ENCODE peak calls at places on chromosome 21, in nine cellular contexts. One of them, this sample, is unnamed.

GRCh38 chr21:40191616-40192015 is 324.4 kb downstream of the PCP4 start:
- DNase-seq in psoas muscle: no peak
- DNase-seq in choroid plexus epithelial cell: no peak
- DNase-seq in prostate gland: no peak
- DNase-seq in kidney: no peak
- DNase-seq in right lobe of liver: no peak
- DNase-seq in A549: no peak
- DNase-seq in mammary epithelial cell: no peak
- DNase-seq in lung: no peak
- DNase-seq in this sample: no peak

GRCh38 chr21:28378026-28378425 is 614.7 kb downstream of the LTN1 start:
- DNase-seq in lung: no peak
- DNase-seq in psoas muscle: no peak
- DNase-seq in choroid plexus epithelial cell: no peak
- DNase-seq in mammary epithelial cell: no peak
- DNase-seq in prostate gland: no peak
- DNase-seq in A549: no peak
- DNase-seq in kidney: no peak
- DNase-seq in right lobe of liver: no peak
- DNase-seq in this sample: no peak

GRCh38 chr21:46078322-46078981 is 19.5 kb upstream of the COL6A2 start:
- DNase-seq in prostate gland: no peak
- DNase-seq in lung: peak; percentile 19
- DNase-seq in right lobe of liver: peak; percentile 41
- DNase-seq in kidney: peak; percentile 65
- DNase-seq in choroid plexus epithelial cell: no peak
- DNase-seq in mammary epithelial cell: no peak
- DNase-seq in A549: no peak
- DNase-seq in psoas muscle: no peak
- DNase-seq in this sample: no peak

GRCh38 chr21:14762734-14763694 is 216.9 kb upstream of the SAMSN1 start:
- DNase-seq in mammary epithelial cell: no peak
- DNase-seq in choroid plexus epithelial cell: peak; percentile 23
- DNase-seq in psoas muscle: no peak
- DNase-seq in kidney: no peak
- DNase-seq in lung: no peak
- DNase-seq in right lobe of liver: no peak
- DNase-seq in prostate gland: no peak
- DNase-seq in A549: no peak
- DNase-seq in this sample: no peak

GRCh38 chr21:39641827-39642450 is 29.2 kb downstream of the B3GALT5 start:
- DNase-seq in lung: no peak
- DNase-seq in A549: no peak
- DNase-seq in kidney: no peak
- DNase-seq in mammary epithelial cell: no peak
- DNase-seq in psoas muscle: no peak
- DNase-seq in choroid plexus epithelial cell: no peak
- DNase-seq in right lobe of liver: no peak
- DNase-seq in prostate gland: no peak
- DNase-seq in this sample: no peak

GRCh38 chr21:19853061-19853460 is 1145.1 kb upstream of the NCAM2 start:
- DNase-seq in kidney: peak; percentile 62
- DNase-seq in choroid plexus epithelial cell: no peak
- DNase-seq in right lobe of liver: peak; percentile 37
- DNase-seq in mammary epithelial cell: no peak
- DNase-seq in psoas muscle: no peak
- DNase-seq in A549: no peak
- DNase-seq in lung: no peak
- DNase-seq in prostate gland: no peak
- DNase-seq in this sample: no peak

GRCh38 chr21:37915941-37916794 is at the start of gene KCNJ6:
- DNase-seq in mammary epithelial cell: peak; percentile 37
- DNase-seq in right lobe of liver: no peak
- DNase-seq in lung: no peak
- DNase-seq in A549: peak; percentile 46
- DNase-seq in choroid plexus epithelial cell: peak; percentile 60
- DNase-seq in kidney: no peak
- DNase-seq in prostate gland: peak; percentile 14
- DNase-seq in psoas muscle: peak; percentile 17
- DNase-seq in this sample: no peak

GRCh38 chr21:41601573-41602371 is 93.8 kb upstream of the TMPRSS2 start:
- DNase-seq in kidney: peak; percentile 84
- DNase-seq in mammary epithelial cell: peak; percentile 38
- DNase-seq in lung: no peak
- DNase-seq in choroid plexus epithelial cell: peak; percentile 18
- DNase-seq in A549: no peak
- DNase-seq in prostate gland: peak; percentile 77
- DNase-seq in psoas muscle: no peak
- DNase-seq in right lobe of liver: no peak
- DNase-seq in this sample: no peak

GRCh38 chr21:45004059-45004422 is 64.2 kb downstream of the SLX9 start:
- DNase-seq in kidney: peak; percentile 43
- DNase-seq in psoas muscle: no peak
- DNase-seq in choroid plexus epithelial cell: no peak
- DNase-seq in A549: no peak
- DNase-seq in mammary epithelial cell: peak; percentile 23
- DNase-seq in right lobe of liver: no peak
- DNase-seq in lung: no peak
- DNase-seq in prostate gland: no peak
- DNase-seq in this sample: no peak

GRCh38 chr21:41168391-41169257 is 664 bp downstream of the BACE2 start:
- DNase-seq in psoas muscle: peak; percentile 60
- DNase-seq in lung: peak; percentile 46
- DNase-seq in prostate gland: peak; percentile 70
- DNase-seq in choroid plexus epithelial cell: peak; percentile 51
- DNase-seq in kidney: peak; percentile 88
- DNase-seq in A549: peak; percentile 7
- DNase-seq in right lobe of liver: no peak
- DNase-seq in mammary epithelial cell: peak; percentile 53
- DNase-seq in this sample: peak; percentile 67

GRCh38 chr21:44872568-44873355 is 728 bp downstream of the PTTG1IP start:
- DNase-seq in mammary epithelial cell: peak; percentile 56
- DNase-seq in right lobe of liver: no peak
- DNase-seq in lung: peak; percentile 56
- DNase-seq in choroid plexus epithelial cell: peak; percentile 46
- DNase-seq in psoas muscle: peak; percentile 52
- DNase-seq in prostate gland: peak; percentile 33
- DNase-seq in kidney: peak; percentile 87
- DNase-seq in A549: no peak
- DNase-seq in this sample: peak; percentile 51

GRCh38 chr21:20004353-20004752 is 993.9 kb upstream of the NCAM2 start:
- DNase-seq in psoas muscle: no peak
- DNase-seq in kidney: no peak
- DNase-seq in lung: no peak
- DNase-seq in A549: no peak
- DNase-seq in prostate gland: no peak
- DNase-seq in choroid plexus epithelial cell: peak; percentile 32
- DNase-seq in right lobe of liver: no peak
- DNase-seq in mammary epithelial cell: no peak
- DNase-seq in this sample: no peak

GRCh38 chr21:44869860-44870747 is 3.4 kb downstream of the PTTG1IP start:
- DNase-seq in choroid plexus epithelial cell: peak; percentile 97
- DNase-seq in kidney: peak; percentile 66
- DNase-seq in mammary epithelial cell: peak; percentile 90
- DNase-seq in psoas muscle: peak; percentile 63
- DNase-seq in A549: peak; percentile 60
- DNase-seq in prostate gland: no peak
- DNase-seq in right lobe of liver: no peak
- DNase-seq in lung: peak; percentile 66
- DNase-seq in this sample: no peak

GRCh38 chr21:30102881-30103280 is 63.7 kb downstream of the CLDN17 start:
- DNase-seq in right lobe of liver: no peak
- DNase-seq in psoas muscle: no peak
- DNase-seq in A549: no peak
- DNase-seq in lung: no peak
- DNase-seq in mammary epithelial cell: no peak
- DNase-seq in kidney: no peak
- DNase-seq in prostate gland: no peak
- DNase-seq in choroid plexus epithelial cell: no peak
- DNase-seq in this sample: no peak

GRCh38 chr21:45539046-45539795 is 3.0 kb downstream of the SLC19A1 start:
- DNase-seq in choroid plexus epithelial cell: no peak
- DNase-seq in right lobe of liver: peak; percentile 60
- DNase-seq in kidney: peak; percentile 71
- DNase-seq in A549: no peak
- DNase-seq in prostate gland: no peak
- DNase-seq in lung: no peak
- DNase-seq in mammary epithelial cell: no peak
- DNase-seq in psoas muscle: no peak
- DNase-seq in this sample: peak; percentile 16

GRCh38 chr21:28731700-28732321 is 260.9 kb downstream of the LTN1 start:
- DNase-seq in mammary epithelial cell: no peak
- DNase-seq in psoas muscle: no peak
- DNase-seq in lung: no peak
- DNase-seq in choroid plexus epithelial cell: no peak
- DNase-seq in kidney: no peak
- DNase-seq in A549: no peak
- DNase-seq in prostate gland: no peak
- DNase-seq in right lobe of liver: no peak
- DNase-seq in this sample: no peak

GRCh38 chr21:38567577-38568360 is 69.5 kb upstream of the ERG start:
- DNase-seq in right lobe of liver: no peak
- DNase-seq in mammary epithelial cell: no peak
- DNase-seq in prostate gland: no peak
- DNase-seq in lung: peak; percentile 20
- DNase-seq in A549: no peak
- DNase-seq in kidney: no peak
- DNase-seq in psoas muscle: no peak
- DNase-seq in choroid plexus epithelial cell: peak; percentile 54
- DNase-seq in this sample: no peak

GRCh38 chr21:28537371-28538079 is 455.2 kb downstream of the LTN1 start:
- DNase-seq in psoas muscle: no peak
- DNase-seq in choroid plexus epithelial cell: peak; percentile 35
- DNase-seq in mammary epithelial cell: peak; percentile 60
- DNase-seq in lung: no peak
- DNase-seq in A549: no peak
- DNase-seq in kidney: no peak
- DNase-seq in right lobe of liver: no peak
- DNase-seq in prostate gland: no peak
- DNase-seq in this sample: no peak

GRCh38 chr21:46406001-46406400 is 52.7 kb upstream of the DIP2A start:
- DNase-seq in lung: no peak
- DNase-seq in A549: no peak
- DNase-seq in psoas muscle: peak; percentile 10
- DNase-seq in mammary epithelial cell: no peak
- DNase-seq in prostate gland: no peak
- DNase-seq in right lobe of liver: no peak
- DNase-seq in choroid plexus epithelial cell: no peak
- DNase-seq in kidney: peak; percentile 14
- DNase-seq in this sample: no peak

GRCh38 chr21:26365849-26366248 is 195.3 kb upstream of the APP start:
- DNase-seq in A549: no peak
- DNase-seq in lung: no peak
- DNase-seq in psoas muscle: no peak
- DNase-seq in kidney: no peak
- DNase-seq in right lobe of liver: no peak
- DNase-seq in choroid plexus epithelial cell: no peak
- DNase-seq in mammary epithelial cell: peak; percentile 61
- DNase-seq in prostate gland: no peak
- DNase-seq in this sample: no peak

GRCh38 chr21:41366522-41367151 is 4.8 kb downstream of the MX2 start:
- DNase-seq in psoas muscle: peak; percentile 41
- DNase-seq in lung: peak; percentile 62
- DNase-seq in A549: peak; percentile 65
- DNase-seq in choroid plexus epithelial cell: peak; percentile 67
- DNase-seq in mammary epithelial cell: peak; percentile 52
- DNase-seq in kidney: no peak
- DNase-seq in right lobe of liver: no peak
- DNase-seq in prostate gland: peak; percentile 31
- DNase-seq in this sample: peak; percentile 57

GRCh38 chr21:39318091-39318959 is 4.9 kb upstream of the BRWD1 start:
- DNase-seq in prostate gland: no peak
- DNase-seq in lung: no peak
- DNase-seq in right lobe of liver: no peak
- DNase-seq in choroid plexus epithelial cell: no peak
- DNase-seq in psoas muscle: no peak
- DNase-seq in kidney: no peak
- DNase-seq in mammary epithelial cell: no peak
- DNase-seq in A549: no peak
- DNase-seq in this sample: no peak

GRCh38 chr21:17231124-17231523 is 281.7 kb upstream of the CXADR start:
- DNase-seq in mammary epithelial cell: no peak
- DNase-seq in right lobe of liver: no peak
- DNase-seq in A549: no peak
- DNase-seq in lung: no peak
- DNase-seq in choroid plexus epithelial cell: peak; percentile 0
- DNase-seq in prostate gland: no peak
- DNase-seq in kidney: no peak
- DNase-seq in psoas muscle: no peak
- DNase-seq in this sample: no peak
- TF ChIP-seq CTCF in mammary epithelial cell: no peak
- TF ChIP-seq CTCF in right lobe of liver: no peak
- TF ChIP-seq CTCF in A549: no peak
- TF ChIP-seq CTCF in lung: no peak
- TF ChIP-seq CTCF in choroid plexus epithelial cell: no peak
- TF ChIP-seq CTCF in prostate gland: no peak
- TF ChIP-seq CTCF in kidney: no peak
- TF ChIP-seq CTCF in psoas muscle: no peak
- TF ChIP-seq CTCF in this sample: no peak

DNA sequence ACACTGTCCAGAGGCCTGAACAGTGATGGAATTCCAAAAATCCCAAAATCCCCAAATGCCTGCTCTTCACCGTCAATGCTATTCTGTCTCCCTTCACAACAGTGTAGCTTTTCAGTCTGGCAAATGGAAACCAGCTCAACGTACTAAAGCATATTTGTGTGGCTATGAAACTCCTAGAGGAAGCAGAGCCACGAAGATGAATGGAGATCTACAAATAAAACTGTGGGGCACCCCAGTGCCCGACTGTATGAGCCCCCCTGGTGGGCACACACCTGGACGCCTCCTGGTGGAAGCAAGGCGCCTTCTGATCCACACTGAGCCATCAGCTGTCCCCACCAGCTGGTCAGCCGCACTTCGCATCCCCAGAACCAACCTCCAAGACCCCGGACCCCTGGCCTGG is 129.1 kb upstream of the SOD1 start:
- DNase-seq in kidney: no peak
- DNase-seq in lung: no peak
- DNase-seq in A549: no peak
- DNase-seq in choroid plexus epithelial cell: no peak
- DNase-seq in psoas muscle: no peak
- DNase-seq in prostate gland: no peak
- DNase-seq in mammary epithelial cell: no peak
- DNase-seq in right lobe of liver: no peak
- DNase-seq in this sample: no peak
- TF ChIP-seq CTCF in kidney: no peak
- TF ChIP-seq CTCF in lung: no peak
- TF ChIP-seq CTCF in A549: no peak
- TF ChIP-seq CTCF in choroid plexus epithelial cell: no peak
- TF ChIP-seq CTCF in psoas muscle: no peak
- TF ChIP-seq CTCF in prostate gland: no peak
- TF ChIP-seq CTCF in mammary epithelial cell: no peak
- TF ChIP-seq CTCF in right lobe of liver: no peak
- TF ChIP-seq CTCF in this sample: no peak

GRCh38 chr21:35508389-35508888 is 459.3 kb upstream of the RUNX1 start:
- DNase-seq in choroid plexus epithelial cell: peak; percentile 94
- DNase-seq in mammary epithelial cell: peak; percentile 56
- DNase-seq in A549: no peak
- DNase-seq in kidney: peak; percentile 79
- DNase-seq in right lobe of liver: peak; percentile 58
- DNase-seq in lung: peak; percentile 74
- DNase-seq in psoas muscle: peak; percentile 33
- DNase-seq in prostate gland: no peak
- DNase-seq in this sample: peak; percentile 54
- TF ChIP-seq CTCF in choroid plexus epithelial cell: peak; percentile 69
- TF ChIP-seq CTCF in mammary epithelial cell: no peak
- TF ChIP-seq CTCF in A549: no peak
- TF ChIP-seq CTCF in kidney: no peak
- TF ChIP-seq CTCF in right lobe of liver: no peak
- TF ChIP-seq CTCF in lung: no peak
- TF ChIP-seq CTCF in psoas muscle: peak; percentile 16
- TF ChIP-seq CTCF in prostate gland: peak; percentile 28
- TF ChIP-seq CTCF in this sample: no peak

GRCh38 chr21:33308586-33309490 is 15.9 kb upstream of the IFNAR1 start:
- DNase-seq in kidney: no peak
- DNase-seq in choroid plexus epithelial cell: peak; percentile 69
- DNase-seq in psoas muscle: no peak
- DNase-seq in right lobe of liver: no peak
- DNase-seq in lung: peak; percentile 27
- DNase-seq in prostate gland: peak; percentile 2
- DNase-seq in A549: no peak
- DNase-seq in mammary epithelial cell: no peak
- DNase-seq in this sample: no peak
- TF ChIP-seq CTCF in kidney: no peak
- TF ChIP-seq CTCF in choroid plexus epithelial cell: peak; percentile 39
- TF ChIP-seq CTCF in psoas muscle: no peak
- TF ChIP-seq CTCF in right lobe of liver: no peak
- TF ChIP-seq CTCF in lung: no peak
- TF ChIP-seq CTCF in prostate gland: no peak
- TF ChIP-seq CTCF in A549: no peak
- TF ChIP-seq CTCF in mammary epithelial cell: no peak
- TF ChIP-seq CTCF in this sample: no peak

This sample was measured in colonic mucosa.